ENCODE peak calls at places on chromosome 20, in eight cellular contexts. S, Q, V, O, J, Y, H and I are unnamed samples.

GRCh38 chr20:63395723-63396122 is 34.6 kb upstream of the CHRNA4 start:
- DNase-seq in S (no peak), Q (no peak), V (no peak), O (no peak), J (no peak), Y (no peak), H (no peak), I (no peak)

GRCh38 chr20:15022921-15023320 is 685.5 kb upstream of the FLRT3 start:
- DNase-seq in S (no peak), Q (no peak), V (no peak), O (no peak), J (no peak), Y (no peak), H (no peak), I (no peak)

GRCh38 chr20:51021067-51022025 is 1.6 kb downstream of the KCNG1 start:
- DNase-seq in S (no peak), Q (no peak), V (peak), O (no peak), J (peak), Y (no peak), H (no peak), I (no peak)

GRCh38 chr20:57508381-57508780 is 16.6 kb downstream of the CTCFL start:
- DNase-seq in S (no peak), Q (no peak), V (no peak), O (no peak), J (no peak), Y (no peak), H (no peak), I (no peak)

GRCh38 chr20:47317127-47317895 is 39.2 kb downstream of the ZMYND8 start:
- DNase-seq in S (peak), Q (peak), V (peak), O (peak), J (peak), Y (no peak), H (peak), I (peak)

GRCh38 chr20:45907219-45907948 is 4.6 kb downstream of the PLTP start:
- DNase-seq in S (no peak), Q (no peak), V (no peak), O (no peak), J (no peak), Y (no peak), H (no peak), I (no peak)

GRCh38 chr20:34643919-34644318 is 33.0 kb downstream of the PIGU start:
- DNase-seq in S (peak), Q (peak), V (peak), O (no peak), J (peak), Y (no peak), H (no peak), I (no peak)

GRCh38 chr20:9286501-9286900 is 217.6 kb downstream of the PLCB4 start:
- DNase-seq in S (no peak), Q (no peak), V (no peak), O (no peak), J (peak), Y (no peak), H (no peak), I (no peak)

GRCh38 chr20:1274485-1275313 is 8.6 kb downstream of the SNPH start:
- DNase-seq in S (no peak), Q (no peak), V (no peak), O (no peak), J (no peak), Y (peak), H (no peak), I (no peak)

GRCh38 chr20:49230021-49230420 is 10.8 kb downstream of the DDX27 start:
- DNase-seq in S (no peak), Q (no peak), V (no peak), O (no peak), J (no peak), Y (no peak), H (no peak), I (no peak)

GRCh38 chr20:40948352-40949267 is 80.0 kb upstream of the TOP1 start:
- DNase-seq in S (no peak), Q (no peak), V (no peak), O (no peak), J (peak), Y (no peak), H (no peak), I (no peak)

GRCh38 chr20:20360464-20360863 is 7.4 kb upstream of the INSM1 start:
- DNase-seq in S (peak), Q (peak), V (peak), O (no peak), J (peak), Y (peak), H (peak), I (peak)

GRCh38 chr20:7926767-7927166 is 13.5 kb downstream of the HAO1 start:
- DNase-seq in S (peak), Q (peak), V (peak), O (no peak), J (peak), Y (peak), H (no peak), I (peak)